ENCODE peak calls at places on chromosomes 7 and 10, in four cellular contexts. One of them, this sample, is unnamed.

GRCh38 chr10:79608505-79609375 is 2.0 kb upstream of the SFTPA1 start:
- DNase-seq in HFFc6: no peak
- DNase-seq in foreskin fibroblast: peak; percentile 54
- DNase-seq in choroid plexus epithelial cell: peak; percentile 33
- DNase-seq in this sample: no peak

GRCh38 chr7:16982640-16983103 is 100.9 kb upstream of the AGR3 start:
- DNase-seq in foreskin fibroblast: peak; percentile 70
- DNase-seq in HFFc6: peak; percentile 43
- DNase-seq in choroid plexus epithelial cell: peak; percentile 81
- DNase-seq in this sample: no peak

GRCh38 chr10:112374724-112375541 is 1.0 kb downstream of the ACSL5 start:
- DNase-seq in foreskin fibroblast: no peak
- DNase-seq in HFFc6: peak; percentile 4
- DNase-seq in choroid plexus epithelial cell: no peak
- DNase-seq in this sample: no peak

GRCh38 chr7:52925332-52925731 is 110.1 kb upstream of the POM121L12 start:
- DNase-seq in choroid plexus epithelial cell: no peak
- DNase-seq in HFFc6: no peak
- DNase-seq in foreskin fibroblast: no peak
- DNase-seq in this sample: no peak

GRCh38 chr7:110621289-110621688 is 469.6 kb upstream of the LRRN3 start:
- DNase-seq in foreskin fibroblast: no peak
- DNase-seq in HFFc6: no peak
- DNase-seq in choroid plexus epithelial cell: no peak
- DNase-seq in this sample: no peak

GRCh38 chr10:70672993-70673928 is 955 bp downstream of the ADAMTS14 start:
- DNase-seq in choroid plexus epithelial cell: peak; percentile 74
- DNase-seq in foreskin fibroblast: peak; percentile 93
- DNase-seq in HFFc6: peak; percentile 29
- DNase-seq in this sample: peak; percentile 75

GRCh38 chr7:134811798-134812197 is 32.4 kb downstream of the CALD1 start:
- DNase-seq in choroid plexus epithelial cell: peak; percentile 85
- DNase-seq in HFFc6: no peak
- DNase-seq in foreskin fibroblast: peak; percentile 57
- DNase-seq in this sample: no peak

GRCh38 chr10:20355011-20355410 is 538.8 kb downstream of the PLXDC2 start:
- DNase-seq in foreskin fibroblast: no peak
- DNase-seq in choroid plexus epithelial cell: no peak
- DNase-seq in HFFc6: no peak
- DNase-seq in this sample: no peak

GRCh38 chr10:119025776-119026175 is 3.7 kb upstream of the NANOS1 start:
- DNase-seq in foreskin fibroblast: no peak
- DNase-seq in choroid plexus epithelial cell: no peak
- DNase-seq in HFFc6: no peak
- DNase-seq in this sample: no peak

GRCh38 chr10:89262331-89263020 is 10.9 kb upstream of the LIPA start:
- DNase-seq in HFFc6: peak; percentile 89
- DNase-seq in choroid plexus epithelial cell: no peak
- DNase-seq in foreskin fibroblast: no peak
- DNase-seq in this sample: no peak

GRCh38 chr10:128237710-128238109 is 111.5 kb upstream of the MKI67 start:
- DNase-seq in foreskin fibroblast: no peak
- DNase-seq in choroid plexus epithelial cell: no peak
- DNase-seq in HFFc6: no peak
- DNase-seq in this sample: no peak

GRCh38 chr10:78231930-78232329 is 198.3 kb downstream of the RPS24 start:
- DNase-seq in HFFc6: no peak
- DNase-seq in foreskin fibroblast: peak; percentile 49
- DNase-seq in choroid plexus epithelial cell: peak; percentile 52
- DNase-seq in this sample: no peak

GRCh38 chr10:60399343-60399742 is 9.7 kb upstream of the ANK3 start:
- DNase-seq in choroid plexus epithelial cell: no peak
- DNase-seq in HFFc6: no peak
- DNase-seq in foreskin fibroblast: no peak
- DNase-seq in this sample: no peak

GRCh38 chr10:125113661-125114388 is 46.5 kb downstream of the CTBP2 start:
- DNase-seq in foreskin fibroblast: peak; percentile 57
- DNase-seq in HFFc6: peak; percentile 76
- DNase-seq in choroid plexus epithelial cell: peak; percentile 85
- DNase-seq in this sample: peak; percentile 15

GRCh38 chr7:553637-554111 is 34.0 kb upstream of the PDGFA start:
- DNase-seq in HFFc6: no peak
- DNase-seq in choroid plexus epithelial cell: no peak
- DNase-seq in foreskin fibroblast: no peak
- DNase-seq in this sample: no peak

GRCh38 chr10:116742367-116743265 is at the start of gene HSPA12A:
- DNase-seq in foreskin fibroblast: peak; percentile 91
- DNase-seq in choroid plexus epithelial cell: peak; percentile 88
- DNase-seq in HFFc6: peak; percentile 90
- DNase-seq in this sample: peak; percentile 38

GRCh38 chr7:104137971-104138370 is 69.8 kb downstream of the ORC5 start:
- DNase-seq in choroid plexus epithelial cell: peak; percentile 52
- DNase-seq in HFFc6: peak; percentile 84
- DNase-seq in foreskin fibroblast: peak; percentile 73
- DNase-seq in this sample: peak; percentile 22

GRCh38 chr7:31935115-31935514 is 135.1 kb downstream of the PDE1C start:
- DNase-seq in choroid plexus epithelial cell: peak; percentile 8
- DNase-seq in foreskin fibroblast: peak; percentile 36
- DNase-seq in HFFc6: no peak
- DNase-seq in this sample: no peak

GRCh38 chr7:70837589-70837988 is 294.4 kb upstream of the GALNT17 start:
- DNase-seq in HFFc6: no peak
- DNase-seq in choroid plexus epithelial cell: no peak
- DNase-seq in foreskin fibroblast: no peak
- DNase-seq in this sample: no peak

GRCh38 chr10:92689663-92690210 is at the start of gene HHEX:
- DNase-seq in foreskin fibroblast: peak; percentile 84
- DNase-seq in HFFc6: no peak
- DNase-seq in choroid plexus epithelial cell: peak; percentile 79
- DNase-seq in this sample: no peak

GRCh38 chr7:6650521-6651011 is 13.4 kb downstream of the ZNF316 start:
- DNase-seq in HFFc6: no peak
- DNase-seq in foreskin fibroblast: no peak
- DNase-seq in choroid plexus epithelial cell: no peak
- DNase-seq in this sample: no peak

GRCh38 chr10:23310443-23310842 is 34.2 kb downstream of the C10orf67 start:
- DNase-seq in foreskin fibroblast: no peak
- DNase-seq in choroid plexus epithelial cell: peak; percentile 6
- DNase-seq in HFFc6: no peak
- DNase-seq in this sample: no peak

GRCh38 chr10:60425392-60426110 is 35.9 kb upstream of the ANK3 start:
- DNase-seq in choroid plexus epithelial cell: peak; percentile 71
- DNase-seq in foreskin fibroblast: peak; percentile 79
- DNase-seq in HFFc6: peak; percentile 54
- DNase-seq in this sample: no peak

GRCh38 chr10:83692196-83692595 is 447.1 kb upstream of the GHITM start:
- DNase-seq in foreskin fibroblast: no peak
- DNase-seq in HFFc6: no peak
- DNase-seq in choroid plexus epithelial cell: no peak
- DNase-seq in this sample: no peak

GRCh38 chr7:1368682-1369571 is 90.3 kb downstream of the MICALL2 start:
- DNase-seq in choroid plexus epithelial cell: no peak
- DNase-seq in HFFc6: no peak
- DNase-seq in foreskin fibroblast: peak; percentile 21
- DNase-seq in this sample: no peak

GRCh38 chr7:46705416-46706255 is 784.6 kb upstream of the IGFBP3 start:
- DNase-seq in HFFc6: peak; percentile 5
- DNase-seq in foreskin fibroblast: peak; percentile 66
- DNase-seq in choroid plexus epithelial cell: peak; percentile 75
- DNase-seq in this sample: no peak

GRCh38 chr10:132209130-132209529 is 22.4 kb downstream of the DPYSL4 start:
- DNase-seq in HFFc6: no peak
- DNase-seq in choroid plexus epithelial cell: no peak
- DNase-seq in foreskin fibroblast: no peak
- DNase-seq in this sample: no peak

GRCh38 chr7:140231779-140232491 is 55.2 kb upstream of the KDM7A start:
- DNase-seq in HFFc6: no peak
- DNase-seq in choroid plexus epithelial cell: no peak
- DNase-seq in foreskin fibroblast: no peak
- DNase-seq in this sample: no peak
- TF ChIP-seq CTCF in HFFc6: no peak
- TF ChIP-seq CTCF in choroid plexus epithelial cell: no peak
- TF ChIP-seq CTCF in foreskin fibroblast: no peak
- TF ChIP-seq CTCF in this sample: no peak

DNA sequence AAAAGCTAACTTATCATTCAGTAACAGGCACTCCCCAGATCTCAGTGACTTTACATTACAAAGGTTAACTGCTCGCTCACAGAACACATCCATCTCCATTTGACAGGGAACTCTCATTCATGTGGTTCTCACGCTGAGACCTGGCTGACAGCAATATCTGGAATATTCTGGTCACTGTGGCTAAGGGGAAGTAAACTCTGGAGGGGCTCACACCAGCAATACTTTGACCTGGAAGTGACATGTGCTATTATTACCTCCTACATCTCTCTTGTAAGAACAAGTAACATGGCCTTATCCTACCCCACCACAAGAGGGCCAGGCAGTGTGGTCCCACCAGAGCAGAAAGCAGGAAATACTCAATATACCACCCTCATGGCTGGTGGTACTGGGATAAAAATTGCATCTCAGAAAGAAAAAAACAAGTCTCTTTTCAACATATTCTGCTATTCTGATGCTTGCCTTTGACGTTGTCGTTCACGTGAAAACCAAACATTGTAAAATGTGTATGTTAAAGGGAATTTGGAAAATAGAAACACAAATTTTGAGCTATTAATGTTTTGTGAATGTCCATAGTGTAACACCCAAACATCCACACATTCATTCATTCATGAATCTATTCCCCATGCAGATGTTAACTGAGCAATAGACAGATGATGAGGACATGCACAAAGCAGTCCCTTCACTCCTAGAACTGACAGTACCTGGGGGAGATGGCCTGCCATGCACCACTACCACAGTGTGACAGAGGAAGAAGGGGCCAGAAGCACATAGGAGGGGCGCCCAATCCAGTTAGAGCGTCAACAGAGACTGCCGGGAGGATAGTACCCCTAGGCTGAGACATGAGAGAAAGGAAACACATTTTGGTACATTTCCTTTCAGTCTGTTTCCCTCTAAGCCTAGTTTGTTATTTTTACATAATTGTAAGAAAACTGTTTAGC is 166.0 kb upstream of the SP4 start:
- DNase-seq in HFFc6: peak; percentile 6
- DNase-seq in choroid plexus epithelial cell: peak; percentile 70
- DNase-seq in foreskin fibroblast: no peak
- DNase-seq in this sample: no peak
- TF ChIP-seq CTCF in HFFc6: peak; percentile 75
- TF ChIP-seq CTCF in choroid plexus epithelial cell: peak; percentile 89
- TF ChIP-seq CTCF in foreskin fibroblast: peak; percentile 51
- TF ChIP-seq CTCF in this sample: peak; percentile 25

DNA sequence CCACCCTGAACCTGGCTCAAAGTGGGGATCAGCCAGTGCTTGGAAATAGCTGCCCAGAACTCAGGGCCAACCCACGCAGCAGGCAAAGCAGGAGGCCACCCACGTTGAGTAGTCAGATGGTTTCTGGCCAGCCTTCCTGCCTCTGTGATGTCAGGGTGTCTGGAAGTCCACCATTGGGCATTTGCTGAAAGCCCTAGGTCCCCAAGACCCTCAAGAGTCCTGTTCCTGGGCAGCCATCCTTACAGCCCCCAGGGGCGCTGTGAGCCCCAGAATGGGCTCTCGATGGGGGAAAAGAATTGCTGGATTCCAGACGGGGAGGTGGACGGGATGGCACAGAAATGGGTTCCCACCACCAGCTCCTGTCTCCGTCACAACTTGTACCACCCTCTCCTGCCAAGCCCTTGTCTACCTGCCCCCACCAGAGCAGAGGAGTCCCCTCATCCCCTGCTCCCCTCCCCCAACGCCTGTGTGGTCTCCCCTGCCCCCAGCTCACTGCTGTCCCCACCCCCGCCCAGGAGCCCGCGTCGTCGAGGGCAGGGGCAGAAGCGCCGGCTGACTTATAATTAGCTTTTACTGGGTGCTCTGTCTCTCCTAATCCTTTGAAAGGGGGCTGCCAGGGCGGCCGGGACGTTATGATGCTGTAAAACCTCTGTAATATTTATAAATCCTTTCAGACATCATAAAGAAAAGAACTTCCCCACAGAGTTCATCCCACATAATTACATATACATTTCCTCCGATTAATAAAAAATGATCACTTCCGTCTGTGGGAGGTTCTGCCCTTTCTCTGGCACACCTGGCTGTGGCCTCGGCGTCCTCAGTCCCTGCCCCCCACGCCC is 3.8 kb downstream of the MYL10 start:
- DNase-seq in choroid plexus epithelial cell: peak; percentile 27
- DNase-seq in foreskin fibroblast: peak; percentile 26
- DNase-seq in HFFc6: no peak
- DNase-seq in this sample: no peak
- TF ChIP-seq CTCF in choroid plexus epithelial cell: peak; percentile 33
- TF ChIP-seq CTCF in foreskin fibroblast: peak; percentile 14
- TF ChIP-seq CTCF in HFFc6: peak; percentile 21
- TF ChIP-seq CTCF in this sample: peak; percentile 4

GRCh38 chr7:76048668-76048988 is 722 bp downstream of the MDH2 start:
- DNase-seq in choroid plexus epithelial cell: no peak
- DNase-seq in foreskin fibroblast: no peak
- DNase-seq in HFFc6: no peak
- DNase-seq in this sample: no peak
- TF ChIP-seq CTCF in choroid plexus epithelial cell: peak; percentile 32
- TF ChIP-seq CTCF in foreskin fibroblast: peak; percentile 2
- TF ChIP-seq CTCF in HFFc6: peak; percentile 18
- TF ChIP-seq CTCF in this sample: no peak

GRCh38 chr7:85508642-85509429 is 322.0 kb upstream of the SEMA3D start:
- DNase-seq in foreskin fibroblast: peak; percentile 90
- DNase-seq in choroid plexus epithelial cell: peak; percentile 94
- DNase-seq in HFFc6: peak; percentile 90
- DNase-seq in this sample: peak; percentile 51

GRCh38 chr7:85512802-85513201 is 325.9 kb upstream of the SEMA3D start:
- DNase-seq in HFFc6: no peak
- DNase-seq in choroid plexus epithelial cell: no peak
- DNase-seq in foreskin fibroblast: no peak
- DNase-seq in this sample: no peak

DNA sequence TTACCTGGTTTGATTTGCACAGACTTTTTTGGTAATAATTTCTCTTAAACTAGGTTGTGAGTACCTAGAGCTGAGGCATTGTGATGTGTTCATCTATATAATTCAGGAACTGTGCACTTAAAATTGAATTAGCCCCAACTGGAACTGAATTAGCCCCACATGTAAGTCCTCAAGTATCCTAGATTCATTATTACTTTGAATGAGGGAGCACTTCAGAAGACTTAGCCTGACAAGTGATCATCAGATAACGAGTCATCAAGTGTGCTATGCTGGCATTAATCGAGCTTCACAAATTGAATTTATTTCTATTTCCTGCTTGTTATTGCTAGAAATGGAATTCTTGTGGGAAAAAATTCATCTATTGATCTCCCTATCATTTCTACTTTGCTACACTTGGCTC is 323.4 kb upstream of the SEMA3D start:
- DNase-seq in HFFc6: no peak
- DNase-seq in choroid plexus epithelial cell: no peak
- DNase-seq in foreskin fibroblast: peak; percentile 31
- DNase-seq in this sample: no peak
- TF ChIP-seq CTCF in HFFc6: no peak
- TF ChIP-seq CTCF in choroid plexus epithelial cell: no peak
- TF ChIP-seq CTCF in foreskin fibroblast: no peak
- TF ChIP-seq CTCF in this sample: no peak

GRCh38 chr10:95741807-95742528 is 14.0 kb upstream of the ENTPD1 start:
- DNase-seq in choroid plexus epithelial cell: peak; percentile 91
- DNase-seq in HFFc6: no peak
- DNase-seq in foreskin fibroblast: peak; percentile 16
- DNase-seq in this sample: no peak
- TF ChIP-seq CTCF in choroid plexus epithelial cell: peak; percentile 59
- TF ChIP-seq CTCF in HFFc6: no peak
- TF ChIP-seq CTCF in foreskin fibroblast: no peak
- TF ChIP-seq CTCF in this sample: no peak

GRCh38 chr7:83366629-83367028 is 203.9 kb upstream of the PCLO start:
- DNase-seq in HFFc6: no peak
- DNase-seq in choroid plexus epithelial cell: peak; percentile 8
- DNase-seq in foreskin fibroblast: peak; percentile 3
- DNase-seq in this sample: no peak
- TF ChIP-seq CTCF in HFFc6: peak; percentile 54
- TF ChIP-seq CTCF in choroid plexus epithelial cell: peak; percentile 25
- TF ChIP-seq CTCF in foreskin fibroblast: no peak
- TF ChIP-seq CTCF in this sample: no peak

This sample was measured in AG09319.